ENCODE peak calls at places on chromosomes 12 and 14, in six cellular contexts. S is GOT3, Q is heart right ventricle, A is amniotic stem cell, L is DMS153, J is SW480. M is an unnamed sample.

GRCh38 chr14:74917646-74918081 is 5.4 kb downstream of the RPS6KL1 start:
- DNase-seq in A (no peak), J (no peak), L (no peak), S (no peak), Q (peak; percentile 78), M (no peak)

GRCh38 chr14:100587763-100588411 is 670 bp upstream of the BEGAIN start:
- DNase-seq in J (no peak), S (no peak), A (no peak), L (no peak), Q (no peak), M (no peak)

GRCh38 chr12:67107751-67108269 is 161.3 kb upstream of the CAND1 start:
- DNase-seq in A (no peak), S (no peak), Q (no peak), J (no peak), L (no peak), M (no peak)

GRCh38 chr12:73180734-73181133 is 908.6 kb downstream of the TRHDE start:
- DNase-seq in S (no peak), J (no peak), L (no peak), Q (no peak), A (no peak), M (no peak)

GRCh38 chr12:97753332-97753731 is 290.7 kb downstream of the RMST start:
- DNase-seq in L (no peak), A (no peak), S (no peak), Q (no peak), J (no peak), M (no peak)

GRCh38 chr12:122855071-122855829 is 20.0 kb downstream of the HIP1R start:
- DNase-seq in Q (no peak), L (no peak), J (no peak), A (no peak), S (no peak), M (no peak)

GRCh38 chr12:121789800-121790748 is 3.4 kb downstream of the RHOF start:
- DNase-seq in L (no peak), J (no peak), S (no peak), A (no peak), Q (peak; percentile 69), M (no peak)

GRCh38 chr14:77026166-77026929 is 2.2 kb downstream of the IRF2BPL start:
- DNase-seq in L (no peak), A (no peak), J (no peak), S (no peak), Q (peak; percentile 52), M (no peak)

GRCh38 chr12:65977384-65977783 is 153.1 kb downstream of the HMGA2 start:
- DNase-seq in L (no peak), J (no peak), Q (no peak), A (no peak), S (no peak), M (no peak)

GRCh38 chr12:78483767-78484315 is 380.7 kb upstream of the SYT1 start:
- DNase-seq in S (no peak), J (no peak), Q (no peak), L (peak; percentile 30), A (no peak), M (no peak)

GRCh38 chr12:99137124-99137845 is 492.2 kb downstream of the APAF1 start:
- DNase-seq in S (no peak), Q (no peak), A (no peak), J (no peak), L (no peak), M (no peak)

GRCh38 chr14:52268191-52269061 is 928 bp downstream of the PTGDR start:
- DNase-seq in J (no peak), A (no peak), L (no peak), Q (peak; percentile 17), S (no peak), M (no peak)

GRCh38 chr12:89856431-89856830 is 147.8 kb upstream of the ATP2B1 start:
- DNase-seq in L (no peak), Q (no peak), S (no peak), J (peak; percentile 11), A (no peak), M (no peak)

GRCh38 chr14:71730471-71730870 is 201.8 kb upstream of the RGS6 start:
- DNase-seq in J (no peak), A (no peak), S (no peak), Q (no peak), L (no peak), M (no peak)